ENCODE peak calls at places on chromosome 5, in seven cellular contexts. One of them, this sample, is unnamed.

GRCh38 chr5:138105709-138106108 is 21.9 kb downstream of the WNT8A start:
- DNase-seq in A673: no peak
- DNase-seq in CD4-positive, CD25-positive, alpha-beta regulatory T cell: no peak
- DNase-seq in CD8-positive, alpha-beta memory T cell: no peak
- DNase-seq in body of pancreas: no peak
- DNase-seq in effector memory CD4-positive, alpha-beta T cell: no peak
- DNase-seq in DND-41: no peak
- DNase-seq in this sample: no peak

GRCh38 chr5:159178978-159179377 is 30.4 kb downstream of the RNF145 start:
- DNase-seq in A673: peak; percentile 84
- DNase-seq in CD4-positive, CD25-positive, alpha-beta regulatory T cell: no peak
- DNase-seq in CD8-positive, alpha-beta memory T cell: no peak
- DNase-seq in body of pancreas: peak; percentile 63
- DNase-seq in effector memory CD4-positive, alpha-beta T cell: no peak
- DNase-seq in DND-41: no peak
- DNase-seq in this sample: no peak

GRCh38 chr5:169219351-169219750 is 81.6 kb downstream of the SLIT3 start:
- DNase-seq in A673: no peak
- DNase-seq in CD4-positive, CD25-positive, alpha-beta regulatory T cell: no peak
- DNase-seq in CD8-positive, alpha-beta memory T cell: no peak
- DNase-seq in body of pancreas: no peak
- DNase-seq in effector memory CD4-positive, alpha-beta T cell: no peak
- DNase-seq in DND-41: no peak
- DNase-seq in this sample: no peak

GRCh38 chr5:106454651-106455415 is 1215.9 kb downstream of the EFNA5 start:
- DNase-seq in A673: peak; percentile 73
- DNase-seq in CD4-positive, CD25-positive, alpha-beta regulatory T cell: no peak
- DNase-seq in CD8-positive, alpha-beta memory T cell: no peak
- DNase-seq in body of pancreas: no peak
- DNase-seq in effector memory CD4-positive, alpha-beta T cell: no peak
- DNase-seq in DND-41: no peak
- DNase-seq in this sample: no peak

GRCh38 chr5:172658869-172659513 is 17.9 kb downstream of the NEURL1B start:
- DNase-seq in A673: no peak
- DNase-seq in CD4-positive, CD25-positive, alpha-beta regulatory T cell: no peak
- DNase-seq in CD8-positive, alpha-beta memory T cell: no peak
- DNase-seq in body of pancreas: peak; percentile 92
- DNase-seq in effector memory CD4-positive, alpha-beta T cell: no peak
- DNase-seq in DND-41: no peak
- DNase-seq in this sample: no peak

GRCh38 chr5:40605295-40605958 is 74.3 kb upstream of the PTGER4 start:
- DNase-seq in A673: no peak
- DNase-seq in CD4-positive, CD25-positive, alpha-beta regulatory T cell: no peak
- DNase-seq in CD8-positive, alpha-beta memory T cell: peak; percentile 25
- DNase-seq in body of pancreas: peak; percentile 31
- DNase-seq in effector memory CD4-positive, alpha-beta T cell: no peak
- DNase-seq in DND-41: peak; percentile 55
- DNase-seq in this sample: no peak

GRCh38 chr5:40687316-40687715 is 7.6 kb downstream of the PTGER4 start:
- DNase-seq in A673: no peak
- DNase-seq in CD4-positive, CD25-positive, alpha-beta regulatory T cell: no peak
- DNase-seq in CD8-positive, alpha-beta memory T cell: no peak
- DNase-seq in body of pancreas: no peak
- DNase-seq in effector memory CD4-positive, alpha-beta T cell: no peak
- DNase-seq in DND-41: peak; percentile 37
- DNase-seq in this sample: no peak

GRCh38 chr5:98468188-98468869 is 305.1 kb upstream of the RGMB start:
- DNase-seq in A673: no peak
- DNase-seq in CD4-positive, CD25-positive, alpha-beta regulatory T cell: no peak
- DNase-seq in CD8-positive, alpha-beta memory T cell: no peak
- DNase-seq in body of pancreas: no peak
- DNase-seq in effector memory CD4-positive, alpha-beta T cell: no peak
- DNase-seq in DND-41: no peak
- DNase-seq in this sample: no peak

DNA sequence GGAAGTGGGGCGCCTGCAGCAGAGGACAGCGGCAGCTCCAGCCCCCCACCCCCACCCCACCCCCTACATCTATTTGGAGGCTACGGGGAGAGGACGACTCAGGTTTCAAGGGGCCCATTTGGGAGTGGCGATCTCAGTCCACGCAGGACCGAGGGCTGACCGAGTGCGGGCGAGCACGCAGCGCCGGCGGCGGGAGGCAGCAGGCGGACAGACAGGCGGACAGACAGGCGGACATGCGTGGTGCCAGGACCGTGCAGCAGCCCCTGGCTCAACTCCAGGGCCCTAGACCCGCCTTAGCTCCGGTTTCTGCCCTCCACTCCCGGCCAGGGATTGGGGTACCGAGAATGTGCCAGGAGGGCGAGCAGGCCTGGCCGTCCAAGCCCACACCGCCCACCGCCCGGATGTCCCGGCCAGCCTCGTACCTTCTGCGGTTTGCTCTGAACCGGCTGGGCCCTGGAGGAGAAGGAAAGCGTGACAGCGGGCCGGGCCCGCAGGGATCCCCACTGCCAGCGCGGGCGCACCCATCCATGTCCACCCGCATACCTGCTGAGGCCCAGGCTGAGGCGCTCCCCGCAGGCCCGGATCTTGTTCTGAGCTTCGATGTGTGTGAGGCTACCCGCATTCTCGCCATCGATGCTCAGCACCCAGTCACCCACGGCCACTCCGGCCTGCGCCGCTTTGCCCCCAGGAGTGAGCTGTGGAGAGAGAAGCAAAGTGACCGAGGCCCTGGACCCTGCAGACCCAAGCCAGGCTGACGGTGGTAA is 5.2 kb downstream of the PDLIM7 start:
- DNase-seq in A673: no peak
- DNase-seq in CD4-positive, CD25-positive, alpha-beta regulatory T cell: no peak
- DNase-seq in CD8-positive, alpha-beta memory T cell: no peak
- DNase-seq in body of pancreas: no peak
- DNase-seq in effector memory CD4-positive, alpha-beta T cell: no peak
- DNase-seq in DND-41: no peak
- DNase-seq in this sample: no peak
- H3K9me3 ChIP-seq in A673: no peaks in the 10 kb centered on the region
- H3K9me3 ChIP-seq in CD4-positive, CD25-positive, alpha-beta regulatory T cell: no peaks in the 10 kb centered on the region
- H3K9me3 ChIP-seq in CD8-positive, alpha-beta memory T cell: no peaks in the 10 kb centered on the region
- H3K9me3 ChIP-seq in body of pancreas: no peaks in the 10 kb centered on the region
- H3K9me3 ChIP-seq in effector memory CD4-positive, alpha-beta T cell: no peaks in the 10 kb centered on the region
- H3K9me3 ChIP-seq in DND-41: no peaks in the 10 kb centered on the region
- H3K9me3 ChIP-seq in this sample: no peaks in the 10 kb centered on the region

DNA sequence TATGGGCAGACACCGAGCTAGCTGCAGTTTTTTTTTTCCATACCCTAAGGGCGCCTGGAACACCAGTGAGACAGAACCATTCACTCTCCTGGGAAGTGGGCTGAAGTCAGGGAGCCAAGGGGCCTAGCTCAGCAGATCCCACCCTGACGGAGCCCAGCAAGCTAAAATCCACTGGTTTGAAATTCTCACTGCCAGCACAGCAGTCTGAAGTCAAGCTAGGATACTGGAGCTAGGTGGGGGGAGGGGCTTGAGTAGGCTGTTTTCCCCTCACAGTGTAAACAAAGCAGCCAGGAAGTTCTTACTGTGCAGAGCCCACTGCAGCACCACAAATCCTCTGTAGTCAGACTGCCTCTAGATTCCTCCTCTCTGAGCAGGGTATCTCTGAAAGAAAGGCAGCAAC is 151.7 kb upstream of the HCN1 start:
- DNase-seq in A673: no peak
- DNase-seq in CD4-positive, CD25-positive, alpha-beta regulatory T cell: no peak
- DNase-seq in CD8-positive, alpha-beta memory T cell: no peak
- DNase-seq in body of pancreas: no peak
- DNase-seq in effector memory CD4-positive, alpha-beta T cell: no peak
- DNase-seq in DND-41: no peak
- DNase-seq in this sample: no peak
- H3K9me3 ChIP-seq in A673: peaks cover 8% of the 10 kb centered on the region
- H3K9me3 ChIP-seq in CD4-positive, CD25-positive, alpha-beta regulatory T cell: peaks cover 9% of the 10 kb centered on the region
- H3K9me3 ChIP-seq in CD8-positive, alpha-beta memory T cell: no peaks in the 10 kb centered on the region
- H3K9me3 ChIP-seq in body of pancreas: no peaks in the 10 kb centered on the region
- H3K9me3 ChIP-seq in effector memory CD4-positive, alpha-beta T cell: no peaks in the 10 kb centered on the region
- H3K9me3 ChIP-seq in DND-41: no peaks in the 10 kb centered on the region
- H3K9me3 ChIP-seq in this sample: no peaks in the 10 kb centered on the region

GRCh38 chr5:1041225-1042186 is 32.9 kb downstream of the NKD2 start:
- DNase-seq in A673: no peak
- DNase-seq in CD4-positive, CD25-positive, alpha-beta regulatory T cell: no peak
- DNase-seq in CD8-positive, alpha-beta memory T cell: no peak
- DNase-seq in body of pancreas: no peak
- DNase-seq in effector memory CD4-positive, alpha-beta T cell: no peak
- DNase-seq in DND-41: no peak
- DNase-seq in this sample: no peak

GRCh38 chr5:1044117-1044516 is 35.5 kb downstream of the NKD2 start:
- DNase-seq in A673: no peak
- DNase-seq in CD4-positive, CD25-positive, alpha-beta regulatory T cell: no peak
- DNase-seq in CD8-positive, alpha-beta memory T cell: no peak
- DNase-seq in body of pancreas: no peak
- DNase-seq in effector memory CD4-positive, alpha-beta T cell: no peak
- DNase-seq in DND-41: no peak
- DNase-seq in this sample: no peak

GRCh38 chr5:1042626-1043025 is 34.0 kb downstream of the NKD2 start:
- DNase-seq in A673: no peak
- DNase-seq in CD4-positive, CD25-positive, alpha-beta regulatory T cell: no peak
- DNase-seq in CD8-positive, alpha-beta memory T cell: no peak
- DNase-seq in body of pancreas: no peak
- DNase-seq in effector memory CD4-positive, alpha-beta T cell: no peak
- DNase-seq in DND-41: no peak
- DNase-seq in this sample: no peak

GRCh38 chr5:1045960-1046560 is 37.5 kb downstream of the NKD2 start:
- DNase-seq in A673: no peak
- DNase-seq in CD4-positive, CD25-positive, alpha-beta regulatory T cell: no peak
- DNase-seq in CD8-positive, alpha-beta memory T cell: no peak
- DNase-seq in body of pancreas: no peak
- DNase-seq in effector memory CD4-positive, alpha-beta T cell: no peak
- DNase-seq in DND-41: no peak
- DNase-seq in this sample: no peak

GRCh38 chr5:1043327-1043726 is 34.7 kb downstream of the NKD2 start:
- DNase-seq in A673: no peak
- DNase-seq in CD4-positive, CD25-positive, alpha-beta regulatory T cell: no peak
- DNase-seq in CD8-positive, alpha-beta memory T cell: no peak
- DNase-seq in body of pancreas: no peak
- DNase-seq in effector memory CD4-positive, alpha-beta T cell: no peak
- DNase-seq in DND-41: no peak
- DNase-seq in this sample: no peak
- H3K9me3 ChIP-seq in A673: peaks cover 6% of the 10 kb centered on the region
- H3K9me3 ChIP-seq in CD4-positive, CD25-positive, alpha-beta regulatory T cell: no peaks in the 10 kb centered on the region
- H3K9me3 ChIP-seq in CD8-positive, alpha-beta memory T cell: no peaks in the 10 kb centered on the region
- H3K9me3 ChIP-seq in body of pancreas: no peaks in the 10 kb centered on the region
- H3K9me3 ChIP-seq in effector memory CD4-positive, alpha-beta T cell: no peaks in the 10 kb centered on the region
- H3K9me3 ChIP-seq in DND-41: peaks cover 14% of the 10 kb centered on the region
- H3K9me3 ChIP-seq in this sample: peaks cover 5% of the 10 kb centered on the region

GRCh38 chr5:119302449-119302848 is 53.4 kb upstream of the TNFAIP8 start:
- DNase-seq in A673: no peak
- DNase-seq in CD4-positive, CD25-positive, alpha-beta regulatory T cell: no peak
- DNase-seq in CD8-positive, alpha-beta memory T cell: no peak
- DNase-seq in body of pancreas: no peak
- DNase-seq in effector memory CD4-positive, alpha-beta T cell: no peak
- DNase-seq in DND-41: no peak
- DNase-seq in this sample: no peak
- H3K9me3 ChIP-seq in A673: no peaks in the 10 kb centered on the region
- H3K9me3 ChIP-seq in CD4-positive, CD25-positive, alpha-beta regulatory T cell: no peaks in the 10 kb centered on the region
- H3K9me3 ChIP-seq in CD8-positive, alpha-beta memory T cell: no peaks in the 10 kb centered on the region
- H3K9me3 ChIP-seq in body of pancreas: no peaks in the 10 kb centered on the region
- H3K9me3 ChIP-seq in effector memory CD4-positive, alpha-beta T cell: no peaks in the 10 kb centered on the region
- H3K9me3 ChIP-seq in DND-41: no peaks in the 10 kb centered on the region
- H3K9me3 ChIP-seq in this sample: no peaks in the 10 kb centered on the region

GRCh38 chr5:141363952-141364660 is at the start of gene PCDHGA5:
- DNase-seq in A673: no peak
- DNase-seq in CD4-positive, CD25-positive, alpha-beta regulatory T cell: no peak
- DNase-seq in CD8-positive, alpha-beta memory T cell: no peak
- DNase-seq in body of pancreas: no peak
- DNase-seq in effector memory CD4-positive, alpha-beta T cell: no peak
- DNase-seq in DND-41: no peak
- DNase-seq in this sample: no peak
- H3K9me3 ChIP-seq in A673: peaks cover 50% of the 10 kb centered on the region
- H3K9me3 ChIP-seq in CD4-positive, CD25-positive, alpha-beta regulatory T cell: peaks cover 50% of the 10 kb centered on the region
- H3K9me3 ChIP-seq in CD8-positive, alpha-beta memory T cell: peaks cover 13% of the 10 kb centered on the region
- H3K9me3 ChIP-seq in body of pancreas: peaks cover 64% of the 10 kb centered on the region
- H3K9me3 ChIP-seq in effector memory CD4-positive, alpha-beta T cell: no peaks in the 10 kb centered on the region
- H3K9me3 ChIP-seq in DND-41: no peaks in the 10 kb centered on the region
- H3K9me3 ChIP-seq in this sample: peaks cover 19% of the 10 kb centered on the region